ENCODE peak calls at places on chromosomes 1 and 21, in four cellular contexts. One of them, this sample, is unnamed.
A peak's percentile ranks its signal among the peaks of the same experiment; 100 is the strongest.

GRCh38 chr1:50955116-50955515 is 5.0 kb downstream of the FAF1 start:
- DNase-seq in K562: no peak
- DNase-seq in H1: no peak
- DNase-seq in HepG2: no peak
- DNase-seq in this sample: no peak

GRCh38 chr1:12450090-12450764 is 167.8 kb downstream of the DHRS3 start:
- DNase-seq in HepG2: no peak
- DNase-seq in K562: no peak
- DNase-seq in H1: no peak
- DNase-seq in this sample: no peak

GRCh38 chr21:44836666-44837471 is 19.0 kb upstream of the SUMO3 start:
- DNase-seq in HepG2: peak; percentile 55
- DNase-seq in K562: peak; percentile 82
- DNase-seq in H1: no peak
- DNase-seq in this sample: no peak

GRCh38 chr1:179917601-179918429 is 35.7 kb downstream of the TOR1AIP1 start:
- DNase-seq in K562: no peak
- DNase-seq in HepG2: no peak
- DNase-seq in H1: no peak
- DNase-seq in this sample: no peak

GRCh38 chr1:99005142-99005491 is 456 bp upstream of the PLPPR5 start:
- DNase-seq in HepG2: no peak
- DNase-seq in K562: no peak
- DNase-seq in H1: no peak
- DNase-seq in this sample: no peak

GRCh38 chr21:41664881-41665765 is 101.7 kb downstream of the RIPK4 start:
- DNase-seq in HepG2: no peak
- DNase-seq in K562: no peak
- DNase-seq in H1: no peak
- DNase-seq in this sample: peak; percentile 18

GRCh38 chr1:110600716-110601115 is 5.4 kb downstream of the KCNA2 start:
- DNase-seq in H1: no peak
- DNase-seq in K562: no peak
- DNase-seq in HepG2: no peak
- DNase-seq in this sample: no peak

GRCh38 chr1:3315991-3316943 is 138.2 kb upstream of the ARHGEF16 start:
- DNase-seq in K562: no peak
- DNase-seq in HepG2: peak; percentile 21
- DNase-seq in H1: no peak
- DNase-seq in this sample: no peak

GRCh38 chr1:184801503-184801902 is 46.8 kb upstream of the EDEM3 start:
- DNase-seq in H1: no peak
- DNase-seq in HepG2: no peak
- DNase-seq in K562: no peak
- DNase-seq in this sample: peak; percentile 86

GRCh38 chr1:207288315-207288714 is 33.2 kb upstream of the CD55 start:
- DNase-seq in HepG2: no peak
- DNase-seq in K562: peak; percentile 29
- DNase-seq in H1: no peak
- DNase-seq in this sample: no peak

GRCh38 chr1:45620588-45621500 is 3.0 kb downstream of the CCDC17 start:
- DNase-seq in H1: no peak
- DNase-seq in K562: no peak
- DNase-seq in HepG2: no peak
- DNase-seq in this sample: no peak

GRCh38 chr1:156386949-156387898 is 18.2 kb downstream of the RHBG start:
- DNase-seq in H1: no peak
- DNase-seq in K562: no peak
- DNase-seq in HepG2: no peak
- DNase-seq in this sample: no peak

GRCh38 chr1:156388814-156389137 is 19.8 kb downstream of the RHBG start:
- DNase-seq in H1: no peak
- DNase-seq in HepG2: no peak
- DNase-seq in K562: no peak
- DNase-seq in this sample: no peak

GRCh38 chr1:156389311-156389710 is 20.3 kb downstream of the RHBG start:
- DNase-seq in HepG2: no peak
- DNase-seq in H1: no peak
- DNase-seq in K562: no peak
- DNase-seq in this sample: no peak

GRCh38 chr1:156386134-156386901 is 17.3 kb downstream of the RHBG start:
- DNase-seq in K562: no peak
- DNase-seq in HepG2: no peak
- DNase-seq in H1: no peak
- DNase-seq in this sample: no peak

GRCh38 chr1:156387899-156388813 is 19.1 kb downstream of the RHBG start:
- DNase-seq in H1: no peak
- DNase-seq in K562: no peak
- DNase-seq in HepG2: peak; percentile 61
- DNase-seq in this sample: no peak
- TF ChIP-seq EZH2 in H1: no peak
- TF ChIP-seq EZH2 in K562: no peak
- TF ChIP-seq EZH2 in HepG2: no peak
- TF ChIP-seq EZH2 in this sample: peak; percentile 69

GRCh38 chr1:23593556-23594148 is 34.4 kb upstream of the ID3 start:
- DNase-seq in HepG2: peak; percentile 40
- DNase-seq in K562: no peak
- DNase-seq in H1: no peak
- DNase-seq in this sample: no peak
- TF ChIP-seq JUN in HepG2: no peak
- TF ChIP-seq JUN in K562: no peak
- TF ChIP-seq JUN in H1: no peak
- TF ChIP-seq JUN in this sample: no peak

DNA sequence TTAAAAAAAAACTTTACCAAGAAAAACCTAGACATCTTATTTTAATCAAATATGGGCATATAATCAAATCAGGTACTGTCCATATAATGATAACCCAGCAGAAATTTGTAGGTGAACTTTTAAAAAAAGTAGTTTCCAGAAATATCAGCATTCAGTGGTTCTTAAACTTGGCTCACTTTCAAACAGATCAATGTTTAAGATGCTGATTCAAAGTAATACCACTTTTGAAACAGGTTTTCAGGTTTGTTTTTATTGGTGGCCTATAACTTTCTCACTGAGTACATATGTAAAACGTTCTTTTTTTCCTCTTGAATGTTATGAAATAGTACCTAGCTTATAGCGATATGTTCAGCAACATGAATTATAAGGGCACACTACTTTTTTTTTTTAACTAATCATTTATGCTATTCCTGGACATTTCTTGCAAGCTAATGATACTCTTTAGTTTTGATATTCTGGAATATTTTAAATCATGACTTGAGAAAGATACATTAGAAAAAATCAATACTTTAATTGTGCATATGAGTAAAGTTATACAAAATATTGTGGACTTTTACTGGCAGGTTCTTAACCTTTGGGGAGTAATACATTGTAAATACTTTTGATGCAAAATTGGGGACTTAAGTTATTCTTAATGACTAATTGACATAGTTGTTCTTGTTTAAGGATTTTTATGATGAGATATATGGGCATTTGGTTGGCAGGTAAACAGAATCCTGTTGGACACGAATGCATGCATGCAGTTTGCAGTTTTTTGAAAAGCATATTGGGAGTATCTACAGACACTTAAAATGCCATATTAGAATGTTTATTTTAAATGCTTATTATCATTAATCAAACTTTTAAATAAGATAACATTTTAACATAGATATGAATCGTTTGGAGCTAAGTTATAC is 3.1 kb downstream of the NFIA start:
- DNase-seq in K562: no peak
- DNase-seq in HepG2: no peak
- DNase-seq in H1: no peak
- DNase-seq in this sample: peak; percentile 60
- TF ChIP-seq EZH2 in K562: no peak
- TF ChIP-seq EZH2 in HepG2: no peak
- TF ChIP-seq EZH2 in H1: no peak
- TF ChIP-seq EZH2 in this sample: no peak

GRCh38 chr1:43284711-43285110 is 670 bp downstream of the C1orf210 start:
- DNase-seq in HepG2: no peak
- DNase-seq in H1: no peak
- DNase-seq in K562: no peak
- DNase-seq in this sample: no peak
- TF ChIP-seq JUN in HepG2: no peak
- TF ChIP-seq JUN in H1: no peak
- TF ChIP-seq JUN in K562: no peak
- TF ChIP-seq JUN in this sample: no peak

GRCh38 chr1:44406761-44407429 is 1.8 kb downstream of the RNF220 start:
- DNase-seq in K562: no peak
- DNase-seq in H1: no peak
- DNase-seq in HepG2: no peak
- DNase-seq in this sample: no peak
- TF ChIP-seq EZH2 in K562: no peak
- TF ChIP-seq EZH2 in H1: no peak
- TF ChIP-seq EZH2 in HepG2: no peak
- TF ChIP-seq EZH2 in this sample: peak; percentile 23

DNA sequence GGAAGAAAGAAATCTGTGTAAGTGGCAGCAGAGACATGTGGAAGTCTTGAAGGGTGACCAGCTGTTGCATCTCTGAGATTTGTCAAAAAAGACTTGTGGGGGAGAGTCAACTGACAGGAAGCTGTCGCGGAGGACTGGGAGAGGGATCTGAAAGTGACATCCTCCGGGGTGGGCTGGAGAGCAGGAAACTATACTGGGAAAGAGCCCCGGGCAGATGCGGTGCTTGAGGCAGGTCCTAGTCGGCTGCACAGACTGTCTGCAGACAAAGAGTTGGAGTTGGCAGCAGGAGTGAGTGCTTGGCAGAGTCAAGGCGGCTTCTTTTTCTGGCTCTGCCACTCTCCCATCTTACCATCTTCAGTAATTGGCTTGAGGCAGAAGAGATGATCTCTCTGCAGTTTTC is 294.0 kb upstream of the C1orf87 start:
- DNase-seq in K562: no peak
- DNase-seq in HepG2: no peak
- DNase-seq in H1: no peak
- DNase-seq in this sample: no peak
- TF ChIP-seq JUN in K562: no peak
- TF ChIP-seq JUN in HepG2: no peak
- TF ChIP-seq JUN in H1: no peak
- TF ChIP-seq JUN in this sample: no peak

GRCh38 chr1:54980528-54981241 is at the start of gene TMEM61:
- DNase-seq in K562: no peak
- DNase-seq in HepG2: no peak
- DNase-seq in H1: no peak
- DNase-seq in this sample: no peak

GRCh38 chr1:54980046-54980527 is 341 bp upstream of the TMEM61 start:
- DNase-seq in HepG2: no peak
- DNase-seq in H1: no peak
- DNase-seq in K562: no peak
- DNase-seq in this sample: no peak

GRCh38 chr1:54979327-54979891 is 1.0 kb upstream of the TMEM61 start:
- DNase-seq in H1: no peak
- DNase-seq in HepG2: no peak
- DNase-seq in K562: no peak
- DNase-seq in this sample: no peak

GRCh38 chr1:54977938-54978337 is 2.5 kb upstream of the TMEM61 start:
- DNase-seq in K562: no peak
- DNase-seq in H1: no peak
- DNase-seq in HepG2: no peak
- DNase-seq in this sample: no peak

GRCh38 chr1:54978528-54979326 is 1.7 kb upstream of the TMEM61 start:
- DNase-seq in HepG2: no peak
- DNase-seq in K562: no peak
- DNase-seq in H1: no peak
- DNase-seq in this sample: no peak
- TF ChIP-seq EZH2 in HepG2: no peak
- TF ChIP-seq EZH2 in K562: no peak
- TF ChIP-seq EZH2 in H1: no peak
- TF ChIP-seq EZH2 in this sample: no peak